ENCODE peak calls at places on chromosome 20, in five cellular contexts. H is fibroblast of the aortic adventitia, T is dorsolateral prefrontal cortex, S is stomach, A is OCI-LY7. Y is an unnamed sample.

GRCh38 chr20:34945315-34946077 is 10.1 kb downstream of the GSS start:
- DNase-seq in H (no peak), T (no peak), S (peak), A (no peak), Y (peak)

GRCh38 chr20:41048475-41049242 is 20.0 kb downstream of the TOP1 start:
- DNase-seq in H (no peak), T (no peak), S (no peak), A (peak), Y (no peak)

GRCh38 chr20:5181955-5182354 is 55.1 kb downstream of the CDS2 start:
- DNase-seq in H (peak), T (no peak), S (no peak), A (no peak), Y (peak)

GRCh38 chr20:45934046-45934586 is 367 bp upstream of the PCIF1 start:
- DNase-seq in H (peak), T (peak), S (peak), A (peak), Y (no peak)

GRCh38 chr20:1489764-1490436 is 1.3 kb downstream of the SIRPB2 start:
- DNase-seq in H (peak), T (no peak), S (no peak), A (no peak), Y (no peak)

GRCh38 chr20:33667245-33668086 is 723 bp downstream of the ACTL10 start:
- DNase-seq in H (peak), T (peak), S (peak), A (peak), Y (peak)

GRCh38 chr20:32189691-32190607 is 17.6 kb downstream of the PLAGL2 start:
- DNase-seq in H (peak), T (peak), S (peak), A (no peak), Y (no peak)

GRCh38 chr20:40339661-40340449 is 349.2 kb downstream of the MAFB start:
- DNase-seq in H (no peak), T (no peak), S (no peak), A (no peak), Y (no peak)

GRCh38 chr20:1720226-1720625 is 62.6 kb upstream of the SIRPG start:
- DNase-seq in H (no peak), T (no peak), S (no peak), A (no peak), Y (no peak)

GRCh38 chr20:23048283-23049200 is 930 bp downstream of the THBD start:
- DNase-seq in H (peak), T (peak), S (peak), A (no peak), Y (no peak)

GRCh38 chr20:46520976-46521579 is 7.7 kb upstream of the ZNF334 start:
- DNase-seq in H (peak), T (peak), S (peak), A (peak), Y (peak)

GRCh38 chr20:44862286-44862685 is 23.2 kb upstream of the YWHAB start:
- DNase-seq in H (no peak), T (no peak), S (no peak), A (no peak), Y (no peak)

GRCh38 chr20:43901296-43901695 is 13.4 kb upstream of the TOX2 start:
- DNase-seq in H (no peak), T (no peak), S (no peak), A (no peak), Y (no peak)

GRCh38 chr20:2742934-2743559 is 50.5 kb downstream of the EBF4 start:
- DNase-seq in H (peak), T (no peak), S (peak), A (peak), Y (peak)

GRCh38 chr20:41524980-41525613 is 93.1 kb downstream of the CHD6 start:
- DNase-seq in H (peak), T (peak), S (peak), A (no peak), Y (peak)

GRCh38 chr20:33686008-33686983 is at the start of gene E2F1:
- DNase-seq in H (peak), T (peak), S (peak), A (peak), Y (peak)

GRCh38 chr20:57618091-57618765 is 2.0 kb downstream of the ZBP1 start:
- DNase-seq in H (no peak), T (no peak), S (no peak), A (peak), Y (no peak)
- H3K4me3 ChIP-seq in H (no peak), T (no peak), S (peak), A (peak), Y (no peak)

DNA sequence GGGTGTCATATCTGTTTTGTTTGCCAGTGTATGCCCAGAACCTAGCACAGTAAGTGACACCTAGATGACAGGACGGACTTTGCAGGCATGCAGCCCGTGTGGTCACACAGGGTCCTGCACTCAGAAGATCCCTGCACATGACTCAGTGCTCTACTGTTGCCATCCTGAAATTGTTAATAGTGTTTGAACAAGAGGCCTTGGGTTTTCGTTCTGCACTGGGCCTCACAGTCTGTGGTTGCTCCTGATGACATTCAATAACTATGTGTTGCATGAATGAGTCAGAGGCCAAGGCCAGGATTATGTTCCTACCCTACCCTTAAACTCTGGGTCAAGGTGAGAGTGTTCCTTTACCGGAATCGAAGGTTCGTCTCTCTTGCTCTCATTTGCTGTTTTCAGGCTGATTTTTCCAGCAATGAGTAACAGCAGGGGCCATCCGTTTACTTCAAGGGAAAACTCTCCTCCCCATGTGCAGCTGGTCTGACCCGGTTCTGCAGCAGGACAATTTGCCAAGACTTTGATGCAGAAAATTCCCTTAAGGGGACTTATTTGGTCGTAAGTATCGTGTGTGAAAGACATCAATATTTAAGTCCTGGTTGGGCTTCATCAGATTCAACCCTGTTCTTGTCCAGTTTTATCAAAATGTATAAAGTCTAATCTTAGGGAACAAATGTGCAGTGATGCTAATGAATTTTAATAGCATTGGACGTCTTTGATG is 13.0 kb upstream of the PFDN4 start:
- DNase-seq in H (no peak), T (no peak), S (no peak), A (no peak), Y (no peak)
- TF ChIP-seq CTCF in H (peak), T (no peak), S (no peak), A (no peak), Y (no peak)

GRCh38 chr20:63590218-63591146 is 16.4 kb upstream of the HELZ2 start:
- DNase-seq in H (no peak), T (no peak), S (no peak), A (no peak), Y (no peak)

GRCh38 chr20:63587781-63588591 is 13.9 kb upstream of the HELZ2 start:
- DNase-seq in H (no peak), T (no peak), S (no peak), A (no peak), Y (peak)

GRCh38 chr20:63588641-63589041 is 14.6 kb upstream of the HELZ2 start:
- DNase-seq in H (no peak), T (no peak), S (no peak), A (no peak), Y (no peak)

GRCh38 chr20:63591147-63591533 is 17.1 kb upstream of the HELZ2 start:
- DNase-seq in H (no peak), T (no peak), S (no peak), A (no peak), Y (no peak)

GRCh38 chr20:63589261-63590217 is 15.5 kb upstream of the HELZ2 start:
- DNase-seq in H (no peak), T (no peak), S (no peak), A (peak), Y (peak)
- H3K4me3 ChIP-seq in H (no peak), T (no peak), S (no peak), A (no peak), Y (peak)

GRCh38 chr20:63224272-63225081 is 8.5 kb upstream of the YTHDF1 start:
- DNase-seq in H (peak), T (peak), S (peak), A (no peak), Y (no peak)
- TF ChIP-seq CTCF in H (peak), T (no peak), S (no peak), A (no peak), Y (peak)

GRCh38 chr20:59620860-59621485 is 16.6 kb downstream of the PHACTR3 start:
- DNase-seq in H (no peak), T (no peak), S (no peak), A (no peak), Y (no peak)
- H3K4me3 ChIP-seq in H (no peak), T (no peak), S (no peak), A (no peak), Y (no peak)

GRCh38 chr20:25220021-25220730 is 24.7 kb downstream of the ENTPD6 start:
- DNase-seq in H (no peak), T (no peak), S (no peak), A (peak), Y (no peak)
- TF ChIP-seq CTCF in H (peak), T (no peak), S (no peak), A (peak), Y (no peak)

DNA sequence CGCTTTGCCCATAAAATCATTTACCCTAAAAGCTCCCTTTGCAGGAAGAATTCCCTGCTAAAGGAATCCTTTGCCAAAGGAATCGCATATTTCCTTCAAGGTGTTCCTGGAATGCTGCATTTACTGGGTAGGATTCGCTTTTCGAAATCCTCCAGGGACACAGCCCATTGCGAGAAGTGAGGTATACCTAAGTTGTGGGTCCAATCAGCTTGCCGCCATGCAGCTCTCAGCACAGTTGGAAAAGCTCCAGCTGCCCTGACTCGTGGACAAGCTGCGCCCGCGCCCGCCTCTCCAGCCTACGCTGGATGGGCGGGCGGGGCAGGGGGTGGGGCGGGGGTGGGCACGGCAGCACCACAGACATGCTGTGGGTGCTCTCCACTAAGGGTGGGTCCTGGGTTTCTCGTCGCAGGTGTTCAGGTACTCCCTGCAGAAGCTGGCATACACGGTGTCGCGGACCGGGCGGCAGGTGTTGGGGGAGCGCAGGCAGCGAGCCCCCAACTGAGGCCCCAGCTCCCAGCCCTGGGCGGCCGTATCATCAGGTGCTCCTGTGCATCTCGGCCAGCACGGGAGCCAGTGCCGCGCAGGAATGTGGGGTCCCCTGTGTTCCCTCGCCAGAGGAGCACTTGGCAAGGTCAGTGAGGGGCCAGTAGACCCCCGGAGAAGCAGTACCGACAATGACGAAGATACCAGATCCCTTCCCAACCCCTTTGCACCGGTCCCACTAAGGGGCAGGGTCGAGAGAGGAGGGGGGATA is 1.4 kb downstream of the NNAT start:
- DNase-seq in H (peak), T (peak), S (peak), A (no peak), Y (no peak)
- H3K4me3 ChIP-seq in H (no peak), T (peak), S (no peak), A (no peak), Y (no peak)

GRCh38 chr20:17873410-17874270 is 95.0 kb downstream of the SNX5 start:
- DNase-seq in H (peak), T (no peak), S (peak), A (no peak), Y (no peak)

GRCh38 chr20:17875106-17875980 is 93.3 kb downstream of the SNX5 start:
- DNase-seq in H (peak), T (no peak), S (peak), A (no peak), Y (peak)

GRCh38 chr20:17878069-17878911 is 90.3 kb downstream of the SNX5 start:
- DNase-seq in H (no peak), T (no peak), S (no peak), A (no peak), Y (no peak)

GRCh38 chr20:17874271-17875105 is 94.1 kb downstream of the SNX5 start:
- DNase-seq in H (no peak), T (no peak), S (no peak), A (no peak), Y (no peak)

GRCh38 chr20:17875981-17876385 is 92.6 kb downstream of the SNX5 start:
- DNase-seq in H (no peak), T (no peak), S (no peak), A (no peak), Y (no peak)
- TF ChIP-seq CTCF in H (no peak), T (no peak), S (no peak), A (no peak), Y (no peak)

Y was measured in LNCaP clone FGC.